ENCODE peak calls at places on chromosomes 6 and 20, in nine cellular contexts. P is heart left ventricle, S is right lobe of liver, O is GM12878, Y is HCT116, I is cardiac muscle cell, D is fibroblast of pulmonary artery, U is fibroblast of mammary gland, Q is heart right ventricle. W is an unnamed sample.

GRCh38 chr6:150456466-150456865 is 87.7 kb downstream of the IYD start:
- DNase-seq in P (no peak), S (no peak), O (no peak), Y (no peak), I (no peak), D (no peak), U (no peak), Q (no peak), W (no peak)

GRCh38 chr6:55082021-55082420 is 92.3 kb upstream of the HCRTR2 start:
- DNase-seq in P (no peak), S (no peak), O (no peak), Y (no peak), I (no peak), D (no peak), U (peak; percentile 1), Q (no peak), W (no peak)

GRCh38 chr6:105675715-105676397 is 273.0 kb upstream of the PREP start:
- DNase-seq in P (no peak), S (no peak), O (no peak), Y (peak; percentile 73), I (no peak), D (peak; percentile 23), U (peak; percentile 91), Q (no peak), W (peak; percentile 92)

GRCh38 chr6:10412165-10412947 is 2.5 kb downstream of the TFAP2A start:
- DNase-seq in P (no peak), S (peak; percentile 56), O (no peak), Y (no peak), I (no peak), D (peak; percentile 75), U (no peak), Q (no peak), W (peak; percentile 2)

GRCh38 chr6:14863896-14864850 is 381.7 kb upstream of the JARID2 start:
- DNase-seq in P (no peak), S (no peak), O (no peak), Y (no peak), I (peak; percentile 26), D (no peak), U (peak; percentile 11), Q (no peak), W (no peak)

GRCh38 chr6:3379482-3380060 is 77.3 kb downstream of the SLC22A23 start:
- DNase-seq in P (no peak), S (no peak), O (no peak), Y (no peak), I (peak; percentile 14), D (no peak), U (no peak), Q (no peak), W (peak; percentile 73)

GRCh38 chr6:119436583-119436982 is 87.0 kb upstream of the MAN1A1 start:
- DNase-seq in P (no peak), S (no peak), O (no peak), Y (no peak), I (no peak), D (no peak), U (no peak), Q (no peak), W (no peak)

GRCh38 chr20:44218441-44218840 is 7.9 kb upstream of the OSER1 start:
- DNase-seq in P (no peak), S (no peak), O (no peak), Y (no peak), I (no peak), D (no peak), U (no peak), Q (no peak), W (no peak)

GRCh38 chr6:10416863-10417641 is 2.2 kb upstream of the TFAP2A start:
- DNase-seq in P (no peak), S (no peak), O (no peak), Y (no peak), I (no peak), D (no peak), U (no peak), Q (no peak), W (no peak)

GRCh38 chr6:43377710-43378229 is 8.3 kb upstream of the ZNF318 start:
- DNase-seq in P (no peak), S (no peak), O (no peak), Y (no peak), I (no peak), D (no peak), U (no peak), Q (no peak), W (no peak)

GRCh38 chr6:152952045-152952444 is 30.8 kb downstream of the FBXO5 start:
- DNase-seq in P (no peak), S (no peak), O (no peak), Y (no peak), I (no peak), D (peak; percentile 27), U (peak; percentile 54), Q (no peak), W (peak; percentile 9)

GRCh38 chr6:110777636-110778035 is 37.6 kb downstream of the CDK19 start:
- DNase-seq in P (no peak), S (no peak), O (no peak), Y (no peak), I (no peak), D (no peak), U (no peak), Q (no peak), W (no peak)

GRCh38 chr6:136307351-136307750 is 17.7 kb upstream of the BCLAF1 start:
- DNase-seq in P (no peak), S (no peak), O (no peak), Y (no peak), I (no peak), D (no peak), U (no peak), Q (no peak), W (no peak)

GRCh38 chr6:151763938-151764680 is 43.4 kb upstream of the ESR1 start:
- DNase-seq in P (peak; percentile 95), S (peak; percentile 94), O (no peak), Y (peak; percentile 53), I (peak; percentile 86), D (peak; percentile 93), U (peak; percentile 89), Q (peak; percentile 93), W (peak; percentile 29)

GRCh38 chr6:139409026-139409425 is 34.6 kb upstream of the CITED2 start:
- DNase-seq in P (no peak), S (no peak), O (no peak), Y (no peak), I (no peak), D (peak; percentile 71), U (peak; percentile 42), Q (no peak), W (peak; percentile 93)

GRCh38 chr6:1346556-1347186 is 34.8 kb downstream of the FOXQ1 start:
- DNase-seq in P (no peak), S (no peak), O (no peak), Y (no peak), I (no peak), D (no peak), U (no peak), Q (no peak), W (peak; percentile 11)

GRCh38 chr20:36836591-36837329 is 39.2 kb upstream of the TLDC2 start:
- DNase-seq in P (no peak), S (peak; percentile 67), O (no peak), Y (peak; percentile 68), I (peak; percentile 65), D (peak; percentile 60), U (peak; percentile 71), Q (peak; percentile 57), W (no peak)

GRCh38 chr6:33875696-33876095 is 71.9 kb upstream of the MLN start:
- DNase-seq in P (no peak), S (no peak), O (no peak), Y (no peak), I (no peak), D (no peak), U (no peak), Q (no peak), W (no peak)
- TF ChIP-seq CTCF in P (no peak), S (no peak), O (no peak), Y (no peak), I (no peak), D (no peak), U (no peak), Q (no peak), W (no peak)

DNA sequence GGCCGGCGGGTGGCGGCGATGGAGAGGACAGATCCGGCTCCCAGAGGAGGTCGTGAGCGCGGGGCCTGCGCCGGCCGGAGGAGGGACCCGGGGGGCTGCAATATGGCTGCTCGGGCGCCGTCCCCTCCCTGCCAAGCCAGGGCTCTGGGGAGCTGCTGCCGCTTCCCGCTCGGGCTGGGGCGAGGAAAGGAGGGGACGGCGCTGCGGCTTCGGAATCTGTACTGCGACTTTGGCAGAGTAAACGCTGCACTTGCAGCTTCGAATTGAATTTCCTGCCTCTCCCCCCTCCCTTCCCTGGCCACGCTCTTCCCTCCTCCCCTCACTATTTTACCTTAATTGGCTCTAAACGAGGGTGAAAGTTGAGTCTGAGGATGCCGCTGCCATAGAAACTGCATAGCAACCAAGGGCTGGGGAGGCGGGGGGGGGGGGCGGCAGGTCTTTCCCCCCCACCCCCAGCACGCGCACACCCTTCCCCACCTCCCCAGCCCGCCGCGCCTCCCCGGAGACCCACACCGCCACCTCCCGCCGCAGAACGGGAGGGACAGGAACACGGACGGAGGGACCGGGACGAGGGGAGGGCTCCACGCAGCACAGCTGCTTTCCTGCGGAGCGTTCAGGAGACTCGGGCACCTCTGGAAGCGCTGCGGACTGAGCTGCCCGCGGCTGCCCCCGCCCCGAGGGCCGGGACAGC is 93.9 kb downstream of the RNASET2 start:
- DNase-seq in P (no peak), S (no peak), O (no peak), Y (no peak), I (peak; percentile 70), D (no peak), U (no peak), Q (peak; percentile 39), W (no peak)
- H3K4me3 ChIP-seq in P (peak overlapping the region; percentile 63), S (peak overlapping the region; percentile 56), O (peak overlapping the region; percentile 77), Y (no peak overlapping the region), I (peak overlapping the region; percentile 39), D (peak overlapping the region; percentile 44), U (peak overlapping the region; percentile 1), Q (peak overlapping the region; percentile 58), W (peak overlapping the region; percentile 45)

GRCh38 chr20:45390931-45391330 is 12.8 kb upstream of the TP53TG5 start:
- DNase-seq in P (no peak), S (no peak), O (no peak), Y (no peak), I (no peak), D (no peak), U (no peak), Q (no peak), W (no peak)

GRCh38 chr20:45391559-45391958 is 13.4 kb upstream of the TP53TG5 start:
- DNase-seq in P (no peak), S (no peak), O (no peak), Y (no peak), I (no peak), D (no peak), U (no peak), Q (no peak), W (no peak)

GRCh38 chr20:45395114-45395415 is 13.0 kb upstream of the DBNDD2 start:
- DNase-seq in P (no peak), S (no peak), O (no peak), Y (no peak), I (no peak), D (no peak), U (no peak), Q (no peak), W (no peak)

GRCh38 chr20:45394221-45395113 is 13.6 kb upstream of the DBNDD2 start:
- DNase-seq in P (no peak), S (no peak), O (no peak), Y (no peak), I (no peak), D (no peak), U (no peak), Q (no peak), W (no peak)

GRCh38 chr20:45392733-45393132 is 14.6 kb upstream of the TP53TG5 start:
- DNase-seq in P (no peak), S (no peak), O (no peak), Y (no peak), I (no peak), D (no peak), U (no peak), Q (no peak), W (no peak)
- TF ChIP-seq CTCF in P (no peak), S (no peak), O (no peak), Y (no peak), I (no peak), D (no peak), U (no peak), Q (peak; percentile 16), W (no peak)

GRCh38 chr20:49785149-49785850 is 27.3 kb upstream of the SLC9A8 start:
- DNase-seq in P (no peak), S (no peak), O (no peak), Y (no peak), I (no peak), D (no peak), U (no peak), Q (no peak), W (no peak)
- H3K4me3 ChIP-seq in P (no peak overlapping the region), S (no peak overlapping the region), O (peak overlapping the region; percentile 56), Y (no peak overlapping the region), I (no peak overlapping the region), D (no peak overlapping the region), U (no peak overlapping the region), Q (no peak overlapping the region), W (no peak overlapping the region)

W was measured in astrocyte of the cerebellum.